ENCODE peak calls at places on chromosomes 13 and 19, in eight cellular contexts. G is sigmoid colon, N is fibroblast of lung, P is gastrocnemius medialis, Y is heart right ventricle, L is IMR-90, T is pancreas, F is left ventricle myocardium inferior. U is an unnamed sample.

GRCh38 chr19:45711851-45712698 is 18.6 kb downstream of the FBXO46 start:
- DNase-seq in G (no peak), N (no peak), P (no peak), Y (no peak), L (no peak), T (peak; percentile 72), F (no peak), U (no peak)

GRCh38 chr13:105471683-105472082 is 1063.8 kb downstream of the EFNB2 start:
- DNase-seq in G (no peak), N (peak; percentile 83), P (no peak), Y (no peak), L (peak; percentile 17), T (no peak), F (no peak), U (no peak)

GRCh38 chr13:54750521-54750920 is 1721.9 kb downstream of the OLFM4 start:
- DNase-seq in G (no peak), N (no peak), P (no peak), Y (no peak), L (no peak), T (no peak), F (no peak), U (no peak)

GRCh38 chr19:45769821-45770191 is 754 bp upstream of the SIX5 start:
- DNase-seq in G (peak; percentile 88), N (no peak), P (peak; percentile 60), Y (peak; percentile 56), L (peak; percentile 38), T (peak; percentile 87), F (no peak), U (no peak)

GRCh38 chr13:104594801-104595200 is 1528.6 kb upstream of the SLC10A2 start:
- DNase-seq in G (no peak), N (no peak), P (no peak), Y (no peak), L (no peak), T (no peak), F (no peak), U (no peak)

GRCh38 chr13:98591721-98592352 is 14.9 kb upstream of the STK24 start:
- DNase-seq in G (no peak), N (no peak), P (no peak), Y (no peak), L (no peak), T (no peak), F (no peak), U (no peak)

GRCh38 chr13:97855570-97855970 is 97.9 kb upstream of the IPO5 start:
- DNase-seq in G (peak; percentile 66), N (peak; percentile 93), P (peak; percentile 16), Y (no peak), L (peak; percentile 86), T (no peak), F (no peak), U (no peak)

GRCh38 chr19:2391118-2391725 is 31.2 kb downstream of the TMPRSS9 start:
- DNase-seq in G (no peak), N (peak; percentile 82), P (no peak), Y (no peak), L (peak; percentile 78), T (no peak), F (no peak), U (no peak)

GRCh38 chr19:54209748-54210494 is 9.3 kb downstream of the RPS9 start:
- DNase-seq in G (peak; percentile 96), N (peak; percentile 99), P (peak; percentile 84), Y (peak; percentile 72), L (peak; percentile 98), T (peak; percentile 96), F (peak; percentile 80), U (no peak)

GRCh38 chr19:3608750-3609322 is 2.2 kb upstream of the TBXA2R start:
- DNase-seq in G (no peak), N (no peak), P (no peak), Y (peak; percentile 52), L (no peak), T (no peak), F (peak; percentile 58), U (no peak)

GRCh38 chr13:75356426-75356825 is 125.5 kb downstream of the TBC1D4 start:
- DNase-seq in G (no peak), N (no peak), P (no peak), Y (no peak), L (no peak), T (no peak), F (no peak), U (no peak)

GRCh38 chr13:113493315-113493951 is 2.9 kb upstream of the DCUN1D2 start:
- DNase-seq in G (no peak), N (peak; percentile 98), P (no peak), Y (no peak), L (peak; percentile 99), T (no peak), F (no peak), U (no peak)

GRCh38 chr19:50047686-50048085 is 21.9 kb downstream of the ZNF473 start:
- DNase-seq in G (no peak), N (peak; percentile 72), P (no peak), Y (no peak), L (peak; percentile 31), T (no peak), F (no peak), U (no peak)

GRCh38 chr19:50051964-50052363 is 26.2 kb downstream of the ZNF473 start:
- DNase-seq in G (no peak), N (no peak), P (no peak), Y (no peak), L (no peak), T (no peak), F (no peak), U (no peak)

GRCh38 chr19:50046649-50047503 is 21.1 kb downstream of the ZNF473 start:
- DNase-seq in G (peak; percentile 70), N (peak; percentile 30), P (no peak), Y (peak; percentile 45), L (peak; percentile 18), T (no peak), F (peak; percentile 42), U (no peak)

GRCh38 chr19:50053119-50053518 is 27.3 kb downstream of the ZNF473 start:
- DNase-seq in G (no peak), N (no peak), P (no peak), Y (no peak), L (no peak), T (no peak), F (no peak), U (no peak)

DNA sequence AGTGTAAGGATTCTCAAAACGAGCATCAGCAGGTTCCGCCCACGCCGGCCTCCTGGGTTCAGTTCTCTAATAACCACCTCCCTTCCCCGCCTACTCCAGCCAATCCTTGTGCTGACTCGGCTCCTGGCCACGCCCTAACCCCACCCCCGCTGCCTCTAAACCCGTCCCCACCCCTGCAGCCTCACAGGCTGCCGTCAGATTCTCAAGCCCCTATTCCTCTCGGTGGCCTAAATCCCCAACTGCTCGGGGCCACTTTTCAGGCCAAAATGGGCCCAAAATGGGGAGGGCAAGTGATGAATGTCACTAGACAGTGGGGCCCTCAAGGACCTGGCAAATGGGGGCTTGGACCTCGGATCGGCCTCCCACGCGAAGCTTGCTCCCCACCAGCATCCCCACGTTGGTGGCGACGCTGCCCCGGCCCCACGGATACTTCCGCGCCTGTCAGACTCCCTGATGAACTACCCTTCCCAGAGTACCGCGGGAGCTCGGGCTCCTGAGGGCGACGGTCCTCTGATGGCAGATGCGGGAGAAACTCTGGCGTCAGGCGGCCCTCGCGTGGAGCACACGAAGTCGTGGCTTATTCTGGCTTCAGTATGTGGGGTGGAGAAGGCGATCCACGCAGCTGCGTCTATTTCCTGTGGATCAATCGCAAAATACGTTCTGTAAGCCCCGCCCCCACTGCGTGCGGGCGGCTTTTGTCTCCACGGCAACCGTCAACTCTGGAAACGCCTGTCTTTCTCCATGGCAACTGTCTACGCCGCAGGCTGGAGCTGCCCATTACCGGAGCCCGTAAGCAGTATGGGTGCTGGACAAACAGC is 24.8 kb downstream of the ZNF473 start:
- DNase-seq in G (peak; percentile 89), N (peak; percentile 78), P (peak; percentile 38), Y (peak; percentile 82), L (peak; percentile 79), T (no peak), F (peak; percentile 85), U (peak; percentile 11)
- H3K4me3 ChIP-seq in G (peak overlapping the region; percentile 23), N (peak overlapping the region; percentile 19), P (peak overlapping the region; percentile 16), Y (peak overlapping the region; percentile 59), L (peak overlapping the region; percentile 57), T (no peak overlapping the region), F (peak overlapping the region; percentile 63), U (peak overlapping the region; percentile 44)

DNA sequence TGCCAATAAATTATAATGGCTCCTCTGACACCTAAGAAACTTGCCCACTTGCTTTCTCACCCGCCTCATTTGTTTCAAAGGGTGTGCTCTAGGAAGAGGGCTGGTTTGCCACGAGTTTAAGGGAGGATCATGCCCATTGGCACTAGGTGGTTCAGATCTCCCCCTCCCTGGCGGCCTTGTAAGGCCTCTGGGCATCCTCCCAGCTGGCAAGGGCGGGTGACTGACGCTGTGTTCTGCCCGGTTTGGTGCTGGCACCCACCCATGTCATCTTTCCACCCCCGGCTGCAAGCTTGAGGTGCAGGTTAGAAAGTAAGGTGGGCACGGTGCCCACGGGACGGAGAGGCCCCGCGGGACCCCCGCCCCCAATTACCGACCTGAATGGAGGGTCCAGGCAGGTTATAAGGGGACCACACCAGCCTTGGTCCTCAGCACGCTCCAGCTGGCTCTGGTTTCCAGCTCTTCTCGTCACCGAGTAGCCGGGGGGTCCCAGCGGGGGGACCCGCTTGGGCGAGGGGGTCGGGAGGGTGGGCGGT is 90.4 kb downstream of the PTPRS start:
- DNase-seq in G (peak; percentile 92), N (no peak), P (peak; percentile 37), Y (peak; percentile 77), L (no peak), T (peak; percentile 89), F (peak; percentile 75), U (no peak)
- H3K36me3 ChIP-seq in G (peaks cover 12% of the 10 kb centered on the region), N (peaks cover 3% of the 10 kb centered on the region), P (no peaks in the 10 kb centered on the region), Y (no peaks in the 10 kb centered on the region), L (peaks cover 29% of the 10 kb centered on the region), T (no peaks in the 10 kb centered on the region), F (peaks cover 25% of the 10 kb centered on the region), U (peaks cover 59% of the 10 kb centered on the region)

DNA sequence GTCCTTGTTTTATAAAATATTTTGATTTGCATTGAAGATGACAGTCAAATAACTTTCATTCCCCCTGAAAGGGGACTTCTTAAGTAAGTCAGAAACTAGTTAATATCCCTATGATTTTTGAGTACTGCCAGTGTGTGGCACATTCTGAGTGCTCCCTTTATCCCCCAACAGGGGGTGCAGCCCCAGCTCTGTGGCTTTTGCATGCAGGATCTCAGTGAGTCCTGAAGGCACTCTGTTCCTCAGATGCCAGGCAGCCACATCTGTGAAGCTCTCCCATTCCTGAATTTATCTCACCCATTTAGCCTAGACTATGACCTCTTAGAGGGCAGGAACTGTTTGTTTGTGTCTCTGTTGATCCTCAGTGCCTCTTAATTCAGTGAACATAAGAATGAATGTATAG is 123.1 kb downstream of the CDK8 start:
- DNase-seq in G (no peak), N (no peak), P (no peak), Y (no peak), L (peak; percentile 3), T (no peak), F (no peak), U (no peak)
- TF ChIP-seq CTCF in G (peak; percentile 43), N (peak; percentile 47), P (no peak), Y (peak; percentile 36), L (peak; percentile 30), T (no peak), F (peak; percentile 45), U (no peak)

DNA sequence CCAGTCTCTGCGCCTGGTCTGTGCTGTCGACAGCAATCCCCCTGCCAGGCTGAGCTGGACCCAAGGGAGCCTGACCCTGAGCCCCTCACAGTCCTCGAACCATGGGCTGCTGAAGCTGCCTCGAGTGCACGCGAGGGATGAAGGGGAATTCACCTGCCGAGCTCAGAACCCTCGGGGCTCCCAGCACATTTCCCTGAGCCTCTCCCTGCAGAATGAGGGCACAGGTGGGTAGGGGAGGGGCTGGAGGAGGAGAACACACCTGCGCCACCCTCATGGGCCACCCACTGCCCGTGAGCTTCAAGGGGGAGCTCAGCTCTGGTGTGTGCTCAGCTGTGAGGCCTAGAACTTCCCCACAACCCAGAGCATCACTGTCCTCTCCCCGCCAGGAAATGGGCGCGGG is 38.6 kb upstream of the CD33 start:
- DNase-seq in G (no peak), N (no peak), P (no peak), Y (no peak), L (no peak), T (no peak), F (no peak), U (no peak)
- H3K4me3 ChIP-seq in G (no peak overlapping the region), N (no peak overlapping the region), P (no peak overlapping the region), Y (no peak overlapping the region), L (no peak overlapping the region), T (no peak overlapping the region), F (no peak overlapping the region), U (no peak overlapping the region)

U was measured in esophagus squamous epithelium.